ENCODE peak calls at places on chromosomes 11 and 22, in four cellular contexts. One of them, this sample, is unnamed.

GRCh38 chr22:46031066-46031465 is 54.1 kb upstream of the WNT7B start:
- DNase-seq in kidney glomerular epithelial cell: no peak
- DNase-seq in T-helper 1 cell: no peak
- DNase-seq in thoracic aorta: no peak
- DNase-seq in this sample: no peak

GRCh38 chr11:112118176-112118575 is 31.5 kb downstream of the SDHD start:
- DNase-seq in kidney glomerular epithelial cell: no peak
- DNase-seq in T-helper 1 cell: no peak
- DNase-seq in thoracic aorta: no peak
- DNase-seq in this sample: no peak

GRCh38 chr11:112033902-112034301 is 8.7 kb downstream of the DLAT start:
- DNase-seq in kidney glomerular epithelial cell: no peak
- DNase-seq in T-helper 1 cell: no peak
- DNase-seq in thoracic aorta: no peak
- DNase-seq in this sample: no peak

GRCh38 chr22:39220897-39221850 is 23.6 kb downstream of the PDGFB start:
- DNase-seq in kidney glomerular epithelial cell: no peak
- DNase-seq in T-helper 1 cell: no peak
- DNase-seq in thoracic aorta: no peak
- DNase-seq in this sample: no peak

GRCh38 chr22:35900483-35901168 is 128.0 kb downstream of the RBFOX2 start:
- DNase-seq in kidney glomerular epithelial cell: no peak
- DNase-seq in T-helper 1 cell: no peak
- DNase-seq in thoracic aorta: no peak
- DNase-seq in this sample: no peak

GRCh38 chr11:11860103-11860979 is 18.6 kb downstream of the USP47 start:
- DNase-seq in kidney glomerular epithelial cell: no peak
- DNase-seq in T-helper 1 cell: no peak
- DNase-seq in thoracic aorta: no peak
- DNase-seq in this sample: no peak

GRCh38 chr11:67261942-67262681 is 4.2 kb upstream of the GRK2 start:
- DNase-seq in kidney glomerular epithelial cell: no peak
- DNase-seq in T-helper 1 cell: no peak
- DNase-seq in thoracic aorta: no peak
- DNase-seq in this sample: no peak

GRCh38 chr11:79458712-79459111 is 17.9 kb upstream of the TENM4 start:
- DNase-seq in kidney glomerular epithelial cell: no peak
- DNase-seq in T-helper 1 cell: no peak
- DNase-seq in thoracic aorta: no peak
- DNase-seq in this sample: no peak

GRCh38 chr11:1458340-1459218 is 28.0 kb downstream of the MOB2 start:
- DNase-seq in kidney glomerular epithelial cell: no peak
- DNase-seq in T-helper 1 cell: no peak
- DNase-seq in thoracic aorta: peak
- DNase-seq in this sample: no peak

GRCh38 chr11:3123761-3124733 is 41.1 kb downstream of the OSBPL5 start:
- DNase-seq in kidney glomerular epithelial cell: peak
- DNase-seq in T-helper 1 cell: no peak
- DNase-seq in thoracic aorta: peak
- DNase-seq in this sample: no peak

GRCh38 chr11:71537537-71537936 is 288 bp upstream of the KRTAP5-8 start:
- DNase-seq in kidney glomerular epithelial cell: no peak
- DNase-seq in T-helper 1 cell: no peak
- DNase-seq in thoracic aorta: no peak
- DNase-seq in this sample: no peak

GRCh38 chr11:64343740-64344133 is 3.7 kb downstream of the CCDC88B start:
- DNase-seq in kidney glomerular epithelial cell: no peak
- DNase-seq in T-helper 1 cell: no peak
- DNase-seq in thoracic aorta: no peak
- DNase-seq in this sample: no peak

GRCh38 chr11:78676026-78676557 is 101.4 kb upstream of the NARS2 start:
- DNase-seq in kidney glomerular epithelial cell: no peak
- DNase-seq in T-helper 1 cell: no peak
- DNase-seq in thoracic aorta: no peak
- DNase-seq in this sample: no peak

GRCh38 chr11:94876645-94877445 is 96.5 kb downstream of the CWC15 start:
- DNase-seq in kidney glomerular epithelial cell: peak
- DNase-seq in T-helper 1 cell: no peak
- DNase-seq in thoracic aorta: peak
- DNase-seq in this sample: no peak

GRCh38 chr22:24391836-24392217 is 35.6 kb upstream of the ADORA2A start:
- DNase-seq in kidney glomerular epithelial cell: peak
- DNase-seq in T-helper 1 cell: no peak
- DNase-seq in thoracic aorta: no peak
- DNase-seq in this sample: no peak

GRCh38 chr11:95231881-95232605 is 1.0 kb upstream of the SESN3 start:
- DNase-seq in kidney glomerular epithelial cell: peak
- DNase-seq in T-helper 1 cell: peak
- DNase-seq in thoracic aorta: no peak
- DNase-seq in this sample: peak

GRCh38 chr11:34599406-34599901 is 21.4 kb upstream of the EHF start:
- DNase-seq in kidney glomerular epithelial cell: peak
- DNase-seq in T-helper 1 cell: no peak
- DNase-seq in thoracic aorta: no peak
- DNase-seq in this sample: no peak

GRCh38 chr22:39478461-39478860 is 21.6 kb downstream of the MGAT3 start:
- DNase-seq in kidney glomerular epithelial cell: peak
- DNase-seq in T-helper 1 cell: no peak
- DNase-seq in thoracic aorta: no peak
- DNase-seq in this sample: no peak

GRCh38 chr11:102489469-102490145 is 37.0 kb upstream of the TMEM123 start:
- DNase-seq in kidney glomerular epithelial cell: no peak
- DNase-seq in T-helper 1 cell: no peak
- DNase-seq in thoracic aorta: no peak
- DNase-seq in this sample: no peak

GRCh38 chr11:64687204-64687603 is 35.8 kb downstream of the NRXN2 start:
- DNase-seq in kidney glomerular epithelial cell: no peak
- DNase-seq in T-helper 1 cell: no peak
- DNase-seq in thoracic aorta: peak
- DNase-seq in this sample: no peak

GRCh38 chr11:132228756-132229325 is 858.4 kb downstream of the NTM start:
- DNase-seq in kidney glomerular epithelial cell: no peak
- DNase-seq in T-helper 1 cell: no peak
- DNase-seq in thoracic aorta: no peak
- DNase-seq in this sample: no peak

GRCh38 chr11:56783448-56784041 is 35.0 kb upstream of the OR9G4 start:
- DNase-seq in kidney glomerular epithelial cell: peak
- DNase-seq in T-helper 1 cell: no peak
- DNase-seq in thoracic aorta: no peak
- DNase-seq in this sample: no peak

GRCh38 chr11:62601114-62601363 is 626 bp downstream of the MTA2 start:
- DNase-seq in kidney glomerular epithelial cell: no peak
- DNase-seq in T-helper 1 cell: peak
- DNase-seq in thoracic aorta: no peak
- DNase-seq in this sample: no peak

GRCh38 chr11:36375348-36376314 is 79.5 kb downstream of the PRR5L start:
- DNase-seq in kidney glomerular epithelial cell: no peak
- DNase-seq in T-helper 1 cell: no peak
- DNase-seq in thoracic aorta: no peak
- DNase-seq in this sample: no peak

GRCh38 chr11:35487532-35488078 is 37.8 kb downstream of the PAMR1 start:
- DNase-seq in kidney glomerular epithelial cell: no peak
- DNase-seq in T-helper 1 cell: no peak
- DNase-seq in thoracic aorta: no peak
- DNase-seq in this sample: no peak

This sample was measured in effector CD8-positive, alpha-beta T cell.